ENCODE peak calls at places on chromosomes 11 and 22, in five cellular contexts. B is right atrium auricular region, A is dorsolateral prefrontal cortex, F is epithelial cell of esophagus, Q is nephron progenitor cell. W is an unnamed sample.

GRCh38 chr11:71372693-71373657 is 75.2 kb downstream of the DHCR7 start:
- DNase-seq in B (no peak), A (no peak), F (peak; percentile 42), Q (no peak), W (peak; percentile 18)

GRCh38 chr11:106986673-106987072 is 31.6 kb downstream of the GUCY1A2 start:
- DNase-seq in B (no peak), A (no peak), F (no peak), Q (no peak), W (no peak)

GRCh38 chr11:132307309-132308020 is 937.0 kb downstream of the NTM start:
- DNase-seq in B (peak; percentile 69), A (no peak), F (no peak), Q (no peak), W (no peak)

GRCh38 chr22:17672417-17672991 is 33.9 kb downstream of the BCL2L13 start:
- DNase-seq in B (no peak), A (no peak), F (no peak), Q (no peak), W (no peak)

GRCh38 chr22:37162221-37163095 is 12.7 kb upstream of the IL2RB start:
- DNase-seq in B (no peak), A (no peak), F (no peak), Q (no peak), W (no peak)

GRCh38 chr22:26734339-26735018 is 77.1 kb downstream of the MIAT start:
- DNase-seq in B (no peak), A (no peak), F (no peak), Q (no peak), W (no peak)

GRCh38 chr11:76644591-76644990 is 26.0 kb downstream of the LRRC32 start:
- DNase-seq in B (no peak), A (no peak), F (peak; percentile 82), Q (no peak), W (peak; percentile 60)

GRCh38 chr11:8360086-8360828 is 96.6 kb upstream of the LMO1 start:
- DNase-seq in B (no peak), A (no peak), F (no peak), Q (no peak), W (no peak)

GRCh38 chr11:30328676-30329075 is 5.8 kb downstream of the ARL14EP start:
- DNase-seq in B (no peak), A (no peak), F (no peak), Q (no peak), W (no peak)

GRCh38 chr11:132895340-132895739 is 637.0 kb downstream of the OPCML start:
- DNase-seq in B (no peak), A (no peak), F (peak; percentile 50), Q (no peak), W (peak; percentile 4)

GRCh38 chr11:2451916-2452694 is 7.3 kb downstream of the KCNQ1 start:
- DNase-seq in B (no peak), A (no peak), F (no peak), Q (no peak), W (no peak)

GRCh38 chr11:96126917-96127595 is 203.1 kb upstream of the MTMR2 start:
- DNase-seq in B (no peak), A (no peak), F (no peak), Q (no peak), W (no peak)

GRCh38 chr22:45448431-45448830 is 34.9 kb downstream of the RIBC2 start:
- DNase-seq in B (peak; percentile 90), A (no peak), F (no peak), Q (no peak), W (no peak)

GRCh38 chr11:16166571-16166970 is 189.8 kb downstream of the SOX6 start:
- DNase-seq in B (no peak), A (no peak), F (no peak), Q (no peak), W (no peak)

GRCh38 chr11:65488273-65489058 is 10.4 kb upstream of the MALAT1 start:
- DNase-seq in B (no peak), A (no peak), F (peak; percentile 46), Q (peak; percentile 30), W (no peak)

GRCh38 chr11:45247433-45247832 is 38.7 kb downstream of the SYT13 start:
- DNase-seq in B (no peak), A (no peak), F (no peak), Q (no peak), W (peak; percentile 7)

GRCh38 chr11:70527429-70528045 is 129.2 kb downstream of the CTTN start:
- DNase-seq in B (no peak), A (no peak), F (no peak), Q (no peak), W (no peak)

GRCh38 chr11:35250631-35251030 is 111.7 kb downstream of the CD44 start:
- DNase-seq in B (no peak), A (no peak), F (no peak), Q (no peak), W (no peak)

GRCh38 chr22:19666663-19667593 is 47.4 kb upstream of the SEPTIN5 start:
- DNase-seq in B (no peak), A (no peak), F (no peak), Q (no peak), W (no peak)

GRCh38 chr11:79236541-79236971 is 204.3 kb downstream of the TENM4 start:
- DNase-seq in B (no peak), A (no peak), F (peak; percentile 60), Q (peak; percentile 17), W (peak; percentile 30)

GRCh38 chr11:103923473-103923931 is 112.9 kb upstream of the DDI1 start:
- DNase-seq in B (no peak), A (no peak), F (peak; percentile 77), Q (no peak), W (peak; percentile 28)

GRCh38 chr11:10514210-10514609 is 26.8 kb downstream of the RNF141 start:
- DNase-seq in B (no peak), A (no peak), F (peak; percentile 30), Q (no peak), W (peak; percentile 14)

GRCh38 chr22:36287881-36288515 is 35.1 kb downstream of the APOL1 start:
- DNase-seq in B (no peak), A (no peak), F (no peak), Q (no peak), W (no peak)

GRCh38 chr22:25170426-25170980 is 29.2 kb upstream of the CRYBB3 start:
- DNase-seq in B (no peak), A (no peak), F (no peak), Q (no peak), W (no peak)

GRCh38 chr11:79258606-79259005 is 182.2 kb downstream of the TENM4 start:
- DNase-seq in B (no peak), A (peak; percentile 43), F (no peak), Q (no peak), W (no peak)

GRCh38 chr11:116219171-116219635 is 553.6 kb downstream of the BUD13 start:
- DNase-seq in B (no peak), A (peak; percentile 39), F (no peak), Q (no peak), W (no peak)

GRCh38 chr11:117704416-117705150 is 92.4 kb downstream of the DSCAML1 start:
- DNase-seq in B (no peak), A (no peak), F (no peak), Q (no peak), W (no peak)

GRCh38 chr11:71489311-71490043 is 36.5 kb downstream of the NADSYN1 start:
- DNase-seq in B (no peak), A (peak; percentile 16), F (peak; percentile 65), Q (no peak), W (peak; percentile 25)

GRCh38 chr22:37427128-37427710 is at the start of gene ELFN2:
- DNase-seq in B (no peak), A (no peak), F (peak; percentile 26), Q (peak; percentile 59), W (no peak)

GRCh38 chr22:44304354-44304753 is 8.4 kb downstream of the SHISAL1 start:
- DNase-seq in B (no peak), A (no peak), F (no peak), Q (no peak), W (no peak)

GRCh38 chr22:40463727-40464126 is 93.3 kb downstream of the SGSM3 start:
- DNase-seq in B (no peak), A (no peak), F (no peak), Q (no peak), W (no peak)

GRCh38 chr22:37552560-37553163 is 7.6 kb upstream of the CDC42EP1 start:
- DNase-seq in B (no peak), A (no peak), F (peak; percentile 63), Q (peak; percentile 67), W (peak; percentile 21)

GRCh38 chr22:48968201-48968959 is 859.3 kb downstream of the BRD1 start:
- DNase-seq in B (peak; percentile 34), A (peak; percentile 26), F (no peak), Q (no peak), W (no peak)
- TF ChIP-seq CTCF in B (no peak), A (peak; percentile 21), F (no peak), Q (peak; percentile 63), W (no peak)

GRCh38 chr11:99160447-99160846 is 139.7 kb downstream of the CNTN5 start:
- DNase-seq in B (no peak), A (no peak), F (no peak), Q (no peak), W (no peak)
- TF ChIP-seq CTCF in B (no peak), A (no peak), F (no peak), Q (no peak), W (no peak)

DNA sequence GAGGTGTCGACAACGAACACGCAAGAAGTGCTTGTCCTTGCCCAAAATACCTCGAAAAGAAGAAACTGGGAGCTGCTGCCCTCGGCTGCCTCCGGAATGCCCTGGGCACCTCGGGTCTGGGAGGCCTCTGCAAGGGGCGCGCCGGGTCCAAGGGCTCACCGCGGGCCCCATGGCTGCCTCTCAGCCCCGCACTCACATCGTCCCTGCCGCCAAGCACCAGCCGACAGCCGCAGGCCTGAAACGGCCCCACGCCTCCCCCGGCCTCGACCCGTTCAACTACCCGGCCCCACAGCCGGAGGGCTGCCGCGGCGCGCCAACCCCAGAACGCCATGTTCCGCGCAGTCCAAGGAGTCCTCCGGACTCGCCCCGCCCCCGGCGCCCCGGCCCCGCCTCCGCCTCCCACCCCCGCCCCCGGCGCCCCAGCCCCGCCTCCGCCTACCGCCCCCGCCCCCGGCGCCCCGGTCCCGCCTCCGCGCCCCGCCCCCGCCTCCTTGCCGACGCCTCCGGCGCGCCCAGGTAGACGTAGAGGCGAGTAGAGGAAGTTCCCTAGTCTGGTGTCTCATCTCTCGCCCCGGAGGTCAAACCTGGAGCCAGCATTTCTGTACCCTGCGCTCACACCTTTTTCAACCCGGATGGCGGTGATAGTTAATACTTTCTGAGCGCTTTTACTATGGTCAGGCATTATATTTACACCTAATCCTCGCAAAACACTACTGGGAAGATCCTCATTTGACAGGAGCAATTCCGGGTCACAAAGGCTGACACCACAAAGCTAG is at the start of gene SIRT3:
- DNase-seq in B (peak; percentile 78), A (peak; percentile 61), F (peak; percentile 89), Q (peak; percentile 83), W (peak; percentile 85)
- TF ChIP-seq CTCF in B (no peak), A (no peak), F (peak; percentile 8), Q (no peak), W (no peak)

DNA sequence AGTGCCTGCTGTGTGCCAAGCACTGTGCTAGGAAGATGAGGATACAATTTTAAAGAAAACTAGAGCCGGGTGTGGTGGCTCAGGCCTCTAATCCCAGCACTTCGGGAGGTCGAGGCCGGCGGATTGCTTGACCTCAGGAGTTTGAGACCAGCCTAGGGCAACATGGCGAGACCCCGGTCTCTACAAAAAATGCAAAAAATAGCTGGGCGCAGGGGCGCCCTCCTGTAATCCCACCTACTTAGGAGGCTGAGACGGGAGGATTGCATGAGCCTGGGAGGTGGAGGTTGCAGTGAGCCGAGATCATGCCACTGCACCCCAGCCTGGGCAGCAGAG is 8.3 kb downstream of the TPBGL start:
- DNase-seq in B (no peak), A (no peak), F (no peak), Q (no peak), W (no peak)
- TF ChIP-seq CTCF in B (no peak), A (peak; percentile 4), F (no peak), Q (no peak), W (no peak)